ENCODE peak calls at places on chromosomes 4 and X, in five cellular contexts. E, V, A, P and X are unnamed samples.

GRCh38 chr4:42574873-42575272 is 82.0 kb downstream of the ATP8A1 start:
- DNase-seq in E (no peak), V (no peak), A (no peak), P (no peak), X (no peak)

GRCh38 chrX:107677501-107677901 is 49.2 kb downstream of the PRPS1 start:
- DNase-seq in E (no peak), V (no peak), A (no peak), P (no peak), X (no peak)

GRCh38 chr4:139453041-139453370 is 915 bp upstream of the RAB33B start:
- DNase-seq in E (no peak), V (peak), A (no peak), P (peak), X (no peak)

GRCh38 chr4:152534541-152535231 is 1.2 kb downstream of the FBXW7 start:
- DNase-seq in E (no peak), V (no peak), A (peak), P (no peak), X (peak)

GRCh38 chr4:43339435-43339834 is 446.9 kb downstream of the GRXCR1 start:
- DNase-seq in E (no peak), V (no peak), A (no peak), P (no peak), X (no peak)

GRCh38 chr4:6308890-6309643 is 39.4 kb downstream of the WFS1 start:
- DNase-seq in E (no peak), V (no peak), A (no peak), P (peak), X (peak)

GRCh38 chr4:164648151-164648848 is 105.6 kb upstream of the SMIM31 start:
- DNase-seq in E (peak), V (no peak), A (no peak), P (no peak), X (no peak)

GRCh38 chr4:163679189-163679588 is 184.7 kb downstream of the TMA16 start:
- DNase-seq in E (no peak), V (no peak), A (no peak), P (peak), X (peak)

GRCh38 chrX:46865281-46865680 is 28.4 kb downstream of the RP2 start:
- DNase-seq in E (no peak), V (no peak), A (no peak), P (peak), X (no peak)

GRCh38 chr4:25367877-25368276 is 9.2 kb upstream of the ANAPC4 start:
- DNase-seq in E (no peak), V (no peak), A (no peak), P (no peak), X (no peak)

GRCh38 chr4:171813195-171813955 is at the start of gene GALNTL6:
- DNase-seq in E (no peak), V (no peak), A (no peak), P (no peak), X (peak)

GRCh38 chr4:148261861-148262260 is 180.4 kb downstream of the NR3C2 start:
- DNase-seq in E (no peak), V (no peak), A (no peak), P (no peak), X (no peak)

DNA sequence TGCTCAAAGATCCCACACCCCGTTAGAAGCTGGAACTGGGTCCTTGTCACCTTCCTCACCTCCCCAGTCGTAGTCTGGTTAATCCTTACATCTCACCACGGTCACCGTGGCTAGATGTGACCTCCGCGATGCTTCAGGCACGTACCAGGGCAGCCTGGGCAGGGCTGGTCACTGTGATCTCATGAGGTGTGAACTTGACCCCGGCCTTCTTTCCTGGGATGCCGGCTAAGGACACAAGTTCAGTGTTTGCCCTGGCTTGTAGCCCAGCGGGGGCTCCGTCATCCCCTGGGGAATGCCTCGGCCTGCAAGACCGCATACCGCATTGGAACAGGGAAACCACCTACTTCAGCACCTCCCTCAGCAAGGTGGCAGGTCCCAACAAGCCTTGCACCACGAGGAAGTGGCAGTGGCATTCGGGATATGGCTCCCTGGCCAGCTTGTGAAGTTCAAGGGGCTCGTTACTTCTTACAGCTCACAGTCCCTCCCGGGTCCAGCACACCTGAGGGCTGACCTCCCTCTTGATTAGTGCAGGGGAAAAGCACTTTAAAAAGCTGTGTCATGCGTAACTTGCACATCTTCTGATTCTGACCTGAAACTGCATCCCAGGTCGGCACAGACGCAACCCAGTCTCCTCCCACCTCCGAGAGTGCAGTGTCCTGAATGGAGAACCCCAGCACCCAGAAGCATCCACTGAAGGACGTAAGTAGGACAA is 25.9 kb downstream of the NOP14 start:
- DNase-seq in E (peak), V (peak), A (no peak), P (peak), X (no peak)
- TF ChIP-seq REST in E (no peak), V (no peak), A (no peak), P (no peak), X (no peak)

GRCh38 chr4:173192375-173193162 is 24.0 kb downstream of the GALNT7 start:
- DNase-seq in E (no peak), V (no peak), A (no peak), P (no peak), X (no peak)

GRCh38 chr4:173185832-173186545 is 17.4 kb downstream of the GALNT7 start:
- DNase-seq in E (no peak), V (no peak), A (no peak), P (no peak), X (no peak)

GRCh38 chr4:173188648-173189047 is 20.0 kb downstream of the GALNT7 start:
- DNase-seq in E (no peak), V (no peak), A (no peak), P (no peak), X (no peak)

GRCh38 chr4:173191623-173192041 is 23.0 kb downstream of the GALNT7 start:
- DNase-seq in E (no peak), V (no peak), A (no peak), P (no peak), X (no peak)

GRCh38 chr4:173189117-173189693 is 20.6 kb downstream of the GALNT7 start:
- DNase-seq in E (no peak), V (no peak), A (no peak), P (no peak), X (no peak)
- TF ChIP-seq JUND in E (no peak), V (no peak), A (no peak), P (no peak), X (peak)

GRCh38 chr4:154908168-154908567 is 127.1 kb downstream of the RBM46 start:
- DNase-seq in E (no peak), V (no peak), A (no peak), P (no peak), X (no peak)
- TF ChIP-seq REST in E (no peak), V (no peak), A (no peak), P (no peak), X (no peak)

DNA sequence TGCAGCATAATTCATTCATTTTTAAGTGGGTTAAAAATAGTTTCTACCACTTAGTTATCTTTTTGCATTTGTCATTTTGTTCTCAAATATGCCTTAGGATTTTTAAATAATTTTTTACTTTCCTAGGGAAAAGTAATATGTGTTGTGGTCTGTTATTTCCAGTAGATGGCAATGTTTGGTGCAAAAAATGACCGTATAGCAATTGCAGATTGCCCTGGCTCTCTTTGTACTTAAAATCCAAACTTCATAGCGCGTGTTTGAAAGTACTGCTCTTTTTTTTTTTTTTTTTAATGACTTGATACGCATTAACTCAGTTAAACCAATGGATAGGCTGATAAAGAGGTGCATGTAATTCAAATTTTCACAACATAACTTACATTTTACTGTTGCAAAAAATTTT is 74.4 kb upstream of the RBMX start:
- DNase-seq in E (peak), V (no peak), A (peak), P (peak), X (peak)
- TF ChIP-seq JUND in E (no peak), V (no peak), A (no peak), P (no peak), X (no peak)

GRCh38 chr4:100823066-100823992 is 305.5 kb upstream of the EMCN start:
- DNase-seq in E (peak), V (peak), A (no peak), P (peak), X (no peak)
- TF ChIP-seq REST in E (no peak), V (no peak), A (no peak), P (no peak), X (no peak)

DNA sequence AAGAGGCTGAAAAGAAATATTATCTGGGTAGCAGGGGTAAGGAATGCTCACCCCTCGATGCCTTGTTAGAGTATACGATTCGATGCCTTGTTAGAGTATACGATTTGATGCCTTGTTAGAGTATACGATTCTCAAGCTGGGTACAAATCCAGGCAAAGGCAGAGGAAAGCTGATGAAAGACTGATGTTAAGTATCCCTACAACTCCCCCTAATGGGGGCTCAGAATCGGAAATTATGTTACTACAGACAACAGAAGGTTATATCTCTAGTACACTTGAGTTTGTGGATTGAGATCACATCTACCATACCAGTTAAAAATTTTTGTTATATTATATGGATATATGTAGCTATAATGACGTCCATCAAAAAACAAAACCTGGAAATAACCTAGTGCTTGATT is 4.8 kb downstream of the LRRC66 start:
- DNase-seq in E (no peak), V (no peak), A (no peak), P (peak), X (no peak)
- TF ChIP-seq JUND in E (no peak), V (no peak), A (no peak), P (no peak), X (no peak)

GRCh38 chr4:54099287-54099958 is 540 bp upstream of the GSX2 start:
- DNase-seq in E (no peak), V (no peak), A (no peak), P (no peak), X (no peak)

GRCh38 chr4:54100607-54101189 is 735 bp downstream of the GSX2 start:
- DNase-seq in E (no peak), V (no peak), A (no peak), P (no peak), X (peak)

GRCh38 chr4:54098375-54098774 is 1.6 kb upstream of the GSX2 start:
- DNase-seq in E (no peak), V (no peak), A (no peak), P (no peak), X (no peak)

GRCh38 chr4:54101190-54102041 is 1.5 kb downstream of the GSX2 start:
- DNase-seq in E (no peak), V (no peak), A (no peak), P (no peak), X (peak)

DNA sequence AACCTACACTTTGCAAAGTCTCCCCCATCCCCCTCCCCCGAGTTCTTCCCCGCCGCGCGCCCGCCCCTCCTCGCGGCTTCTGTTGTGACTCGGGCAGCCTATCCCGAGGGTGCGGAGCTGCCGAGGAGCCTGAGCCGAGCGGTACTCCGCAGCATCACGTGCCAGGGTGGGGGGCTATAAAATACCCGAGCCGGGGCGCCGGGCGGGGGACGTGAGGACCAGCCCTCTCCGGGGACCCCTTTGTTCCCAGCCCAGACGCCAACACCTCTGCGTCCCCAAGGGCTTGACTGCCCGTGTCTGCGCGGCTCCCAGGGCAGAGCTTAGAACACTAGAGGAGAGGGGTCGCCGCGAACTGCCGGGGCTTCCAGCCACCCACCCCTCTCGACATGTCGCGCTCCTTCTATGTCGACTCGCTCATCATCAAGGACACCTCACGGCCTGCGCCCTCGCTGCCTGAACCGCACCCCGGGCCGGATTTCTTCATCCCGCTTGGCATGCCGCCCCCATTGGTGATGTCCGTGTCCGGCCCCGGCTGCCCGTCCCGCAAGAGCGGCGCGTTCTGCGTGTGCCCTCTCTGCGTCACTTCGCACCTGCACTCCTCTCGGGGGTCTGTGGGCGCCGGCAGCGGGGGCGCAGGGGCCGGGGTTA is at the start of gene GSX2:
- DNase-seq in E (no peak), V (no peak), A (no peak), P (no peak), X (peak)
- TF ChIP-seq REST in E (no peak), V (no peak), A (no peak), P (no peak), X (no peak)

GRCh38 chr4:87353592-87353991 is 30.9 kb upstream of the HSD17B13 start:
- DNase-seq in E (peak), V (peak), A (peak), P (peak), X (peak)

GRCh38 chr4:87356832-87357526 is 34.0 kb downstream of the HSD17B11 start:
- DNase-seq in E (no peak), V (no peak), A (no peak), P (no peak), X (no peak)

GRCh38 chr4:87359258-87359657 is 31.7 kb downstream of the HSD17B11 start:
- DNase-seq in E (no peak), V (no peak), A (no peak), P (no peak), X (no peak)

GRCh38 chr4:87354168-87355102 is 31.8 kb upstream of the HSD17B13 start:
- DNase-seq in E (no peak), V (no peak), A (no peak), P (no peak), X (no peak)
- TF ChIP-seq JUND in E (no peak), V (no peak), A (no peak), P (no peak), X (no peak)

GRCh38 chr4:168803727-168804126 is 206.3 kb downstream of the CBR4 start:
- DNase-seq in E (no peak), V (no peak), A (no peak), P (no peak), X (no peak)
- TF ChIP-seq REST in E (no peak), V (no peak), A (no peak), P (no peak), X (no peak)

GRCh38 chr4:10243856-10244255 is 127.3 kb upstream of the WDR1 start:
- DNase-seq in E (no peak), V (no peak), A (no peak), P (no peak), X (no peak)
- TF ChIP-seq JUND in E (no peak), V (no peak), A (no peak), P (no peak), X (no peak)